ENCODE peak calls at places on chromosomes 16 and 17, in ten cellular contexts. Y is adrenal gland, Q is nephron progenitor cell, D is astrocyte, H is GM10248, A is cardiac muscle cell, O is Calu3, I is thyroid gland, S is heart left ventricle, M is tibial nerve. K is an unnamed sample.

GRCh38 chr17:49106366-49107210 is 26.0 kb upstream of the B4GALNT2 start:
- DNase-seq in H (no peak), I (no peak), O (no peak), A (no peak), D (peak), S (no peak), Y (peak), M (no peak), Q (no peak), K (no peak)

GRCh38 chr16:52756812-52757517 is 210.0 kb upstream of the TOX3 start:
- DNase-seq in Q (no peak), A (no peak), O (no peak), H (no peak), D (no peak), S (no peak), M (no peak), I (no peak), Y (no peak), K (no peak)

GRCh38 chr17:72419866-72420774 is 299.3 kb downstream of the SOX9 start:
- DNase-seq in Y (no peak), D (peak), O (peak), I (peak), S (no peak), A (no peak), H (peak), Q (no peak), M (no peak), K (no peak)

GRCh38 chr16:73020409-73020884 is 27.5 kb downstream of the ZFHX3 start:
- DNase-seq in S (peak), O (peak), M (peak), D (peak), H (no peak), A (no peak), I (peak), Y (peak), Q (no peak), K (peak)

GRCh38 chr17:29905086-29905878 is 24.7 kb downstream of the SSH2 start:
- DNase-seq in H (no peak), D (no peak), Q (no peak), A (no peak), S (no peak), M (no peak), I (no peak), Y (no peak), O (no peak), K (no peak)

GRCh38 chr16:30929167-30929566 is 5.8 kb downstream of the FBXL19 start:
- DNase-seq in D (no peak), A (no peak), I (no peak), Y (no peak), O (no peak), M (no peak), H (no peak), Q (no peak), S (no peak), K (no peak)

GRCh38 chr17:81043725-81044427 is 8.9 kb downstream of the BAIAP2 start:
- DNase-seq in M (no peak), Y (no peak), S (peak), D (peak), H (no peak), I (peak), O (peak), A (no peak), Q (peak), K (no peak)

GRCh38 chr17:49555495-49556018 is 20.1 kb upstream of the NXPH3 start:
- DNase-seq in Q (no peak), M (no peak), O (no peak), I (peak), D (no peak), A (no peak), H (peak), Y (no peak), S (no peak), K (no peak)

GRCh38 chr16:64974381-64974780 is 147.5 kb downstream of the CDH11 start:
- DNase-seq in M (no peak), Y (no peak), S (no peak), H (no peak), I (no peak), D (no peak), A (no peak), Q (no peak), O (no peak), K (no peak)

GRCh38 chr16:68744744-68745280 is 7.7 kb downstream of the CDH1 start:
- DNase-seq in M (no peak), H (no peak), I (peak), A (no peak), Q (no peak), O (peak), S (no peak), Y (no peak), D (peak), K (no peak)

GRCh38 chr16:57531635-57532220 is 4.6 kb downstream of the CCDC102A start:
- DNase-seq in Y (no peak), M (no peak), H (no peak), S (no peak), Q (no peak), O (no peak), I (no peak), D (no peak), A (no peak), K (no peak)

GRCh38 chr17:48818361-48818841 is 1.4 kb upstream of the TTLL6 start:
- DNase-seq in D (no peak), A (no peak), S (no peak), M (no peak), Q (peak), O (no peak), Y (no peak), H (no peak), I (no peak), K (no peak)

GRCh38 chr16:29641561-29641960 is 21.5 kb upstream of the SPN start:
- DNase-seq in M (no peak), O (no peak), Q (no peak), S (no peak), I (no peak), D (no peak), Y (no peak), A (no peak), H (peak), K (no peak)

GRCh38 chr16:46884513-46885293 is 541 bp downstream of the GPT2 start:
- DNase-seq in I (peak), M (no peak), Q (peak), D (no peak), O (no peak), S (peak), H (no peak), Y (peak), A (peak), K (no peak)

GRCh38 chr17:41972571-41973411 is 6.2 kb downstream of the CNP start:
- DNase-seq in O (peak), Y (no peak), S (peak), A (no peak), H (no peak), D (no peak), I (no peak), Q (no peak), M (no peak), K (no peak)

GRCh38 chr17:65609749-65610148 is 48.3 kb upstream of the AXIN2 start:
- DNase-seq in O (no peak), A (no peak), Q (no peak), H (no peak), I (no peak), D (no peak), Y (no peak), M (no peak), S (no peak), K (no peak)

GRCh38 chr17:44174427-44174826 is 3.9 kb downstream of the ASB16 start:
- DNase-seq in H (no peak), Q (no peak), S (no peak), I (no peak), A (no peak), D (no peak), O (no peak), M (no peak), Y (no peak), K (no peak)

GRCh38 chr17:66682293-66682692 is 152.6 kb upstream of the CACNG5 start:
- DNase-seq in O (no peak), H (no peak), A (no peak), I (no peak), Q (no peak), M (no peak), D (no peak), S (no peak), Y (no peak), K (no peak)

GRCh38 chr17:17910060-17910459 is 62.1 kb downstream of the TOM1L2 start:
- DNase-seq in Y (no peak), H (no peak), S (no peak), D (no peak), O (no peak), A (no peak), Q (no peak), I (no peak), M (no peak), K (no peak)

GRCh38 chr17:30379303-30380105 is 777 bp downstream of the CPD start:
- DNase-seq in I (peak), S (peak), Q (peak), A (peak), Y (peak), M (no peak), H (peak), O (peak), D (no peak), K (no peak)

GRCh38 chr16:2026461-2027023 is at the start of gene NHERF2:
- DNase-seq in S (peak), Q (peak), A (peak), H (no peak), M (no peak), I (peak), O (no peak), Y (peak), D (no peak), K (no peak)

GRCh38 chr16:56237451-56237930 is 46.2 kb downstream of the GNAO1 start:
- DNase-seq in Y (no peak), Q (no peak), S (no peak), H (no peak), O (no peak), M (peak), I (no peak), A (no peak), D (no peak), K (peak)

GRCh38 chr17:49696233-49696761 is 11.5 kb downstream of the SLC35B1 start:
- DNase-seq in Y (no peak), H (peak), S (no peak), D (no peak), Q (no peak), O (no peak), A (no peak), I (no peak), M (no peak), K (no peak)

GRCh38 chr16:2027024-2028010 is 615 bp downstream of the NHERF2 start:
- DNase-seq in O (no peak), H (no peak), Y (no peak), S (peak), A (no peak), Q (no peak), M (no peak), I (peak), D (peak), K (no peak)

GRCh38 chr17:64133546-64134215 is 3.7 kb upstream of the ERN1 start:
- DNase-seq in S (no peak), M (no peak), Y (peak), H (peak), A (peak), Q (peak), O (peak), D (no peak), I (peak), K (no peak)

GRCh38 chr17:80760501-80760900 is 215.9 kb downstream of the RPTOR start:
- DNase-seq in A (no peak), Y (no peak), O (peak), M (no peak), D (no peak), I (no peak), S (no peak), Q (no peak), H (no peak), K (no peak)

GRCh38 chr17:8630802-8631553 is 453 bp upstream of the MYH10 start:
- DNase-seq in A (peak), H (peak), S (peak), I (peak), D (peak), O (peak), Q (peak), M (peak), Y (peak), K (peak)
- TF ChIP-seq CTCF in A (no peak), H (peak), S (no peak), I (no peak), D (no peak), O (no peak), Q (no peak), M (peak), Y (no peak), K (no peak)

GRCh38 chr16:66580605-66581209 is 1.4 kb downstream of the CMTM2 start:
- DNase-seq in I (no peak), D (peak), Q (no peak), H (no peak), Y (no peak), S (no peak), M (no peak), O (no peak), A (peak), K (peak)
- TF ChIP-seq CTCF in I (no peak), D (no peak), Q (no peak), H (no peak), Y (no peak), S (no peak), M (no peak), O (no peak), A (no peak), K (peak)

GRCh38 chr17:34958438-34958837 is 2.8 kb downstream of the CCT6B start:
- DNase-seq in I (no peak), D (no peak), M (no peak), H (no peak), Y (no peak), A (no peak), S (no peak), Q (no peak), O (no peak), K (no peak)

DNA sequence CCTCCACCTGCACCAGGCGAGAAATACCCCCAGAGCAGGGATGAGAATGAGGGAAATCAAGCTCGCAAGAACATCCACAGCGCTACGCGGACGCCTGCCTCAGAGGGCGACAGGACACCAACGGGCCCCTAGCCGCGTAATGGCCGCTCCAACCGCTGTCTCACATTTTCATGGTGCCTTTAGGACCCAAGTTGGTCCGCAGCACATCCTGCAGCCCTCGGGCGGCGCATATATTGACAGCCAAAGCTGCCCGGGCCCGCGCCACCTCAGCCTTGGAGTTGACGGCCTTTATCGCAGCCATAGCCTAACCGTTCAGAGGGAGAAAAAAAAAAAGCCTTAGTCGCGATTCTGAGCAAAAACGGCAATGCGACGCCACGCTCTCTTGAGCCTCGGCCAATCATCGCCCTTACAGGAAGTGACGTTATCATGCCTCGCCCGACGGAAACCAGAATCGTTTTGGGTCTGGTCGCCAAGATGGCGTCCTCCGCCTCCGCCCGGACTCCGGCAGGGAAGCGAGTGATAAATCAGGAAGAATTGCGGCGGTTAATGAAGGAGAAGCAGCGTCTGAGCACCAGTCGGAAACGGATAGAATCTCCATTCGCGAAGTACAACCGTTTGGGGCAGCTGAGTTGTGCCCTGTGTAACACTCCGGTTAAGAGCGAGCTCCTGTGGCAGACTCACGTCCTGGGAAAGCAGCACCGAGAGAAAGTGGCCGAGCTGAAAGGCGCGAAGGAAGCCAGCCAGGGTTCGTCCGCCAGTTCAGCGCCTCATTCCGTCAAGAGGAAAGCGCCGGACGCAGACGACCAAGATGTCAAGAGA is at the start of the genes CCT6B and ZNF830:
- DNase-seq in H (peak), A (peak), I (peak), S (peak), Y (peak), Q (peak), D (peak), M (peak), O (peak), K (peak)
- TF ChIP-seq CTCF in H (no peak), A (peak), I (no peak), S (peak), Y (no peak), Q (no peak), D (no peak), M (no peak), O (no peak), K (no peak)

GRCh38 chr17:34307110-34307509 is 12.1 kb upstream of the CCL8 start:
- DNase-seq in M (peak), O (no peak), Y (no peak), I (no peak), S (no peak), A (no peak), H (no peak), Q (no peak), D (no peak), K (peak)
- TF ChIP-seq CTCF in M (no peak), O (no peak), Y (no peak), I (no peak), S (no peak), A (no peak), H (no peak), Q (no peak), D (no peak), K (no peak)

DNA sequence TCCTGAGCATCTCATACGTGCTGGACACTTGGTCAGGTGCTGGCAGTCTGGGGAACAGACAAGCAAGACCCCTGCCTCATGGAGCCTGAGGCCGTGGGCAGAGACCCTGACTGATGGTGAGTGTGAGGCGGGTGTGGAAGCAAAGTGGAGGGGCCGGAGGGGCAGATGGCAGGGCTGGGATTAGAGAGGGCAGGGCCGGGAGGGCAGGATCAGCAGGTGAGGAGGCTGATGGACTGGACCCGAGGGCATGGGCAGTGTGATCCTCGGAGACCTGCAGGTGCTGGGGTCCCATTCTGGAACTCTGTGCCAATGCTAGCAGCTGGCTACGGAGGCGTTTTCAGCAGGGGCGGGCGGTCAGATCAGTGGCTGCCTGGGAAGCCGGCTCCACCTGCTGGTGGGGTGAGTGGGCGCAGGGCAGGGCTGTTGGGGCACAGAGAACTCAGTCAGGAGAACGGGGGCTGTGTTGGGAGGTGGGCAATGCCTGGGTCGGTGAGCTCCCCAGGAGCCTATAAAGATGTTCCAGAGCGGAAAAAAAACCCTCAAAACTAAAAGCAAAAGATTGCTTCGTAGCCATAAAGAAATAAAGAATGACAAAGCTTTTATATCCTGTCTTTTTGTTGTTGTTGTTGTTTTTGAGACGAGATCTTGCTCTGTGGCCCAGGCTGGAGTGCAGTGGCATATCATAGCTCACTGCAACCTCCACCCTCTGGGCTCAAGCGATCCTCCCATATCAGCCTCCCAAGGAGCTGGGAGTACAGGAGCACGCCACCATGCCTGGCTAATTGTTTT is 8.9 kb upstream of the C16orf74 start:
- DNase-seq in M (no peak), D (no peak), O (peak), Y (no peak), I (no peak), A (no peak), Q (no peak), S (peak), H (peak), K (no peak)
- TF ChIP-seq CTCF in M (no peak), D (no peak), O (peak), Y (no peak), I (no peak), A (peak), Q (no peak), S (no peak), H (peak), K (peak)

GRCh38 chr17:56482229-56482628 is 111.3 kb upstream of the NOG start:
- DNase-seq in H (no peak), Y (no peak), D (no peak), O (no peak), M (no peak), A (no peak), I (no peak), S (no peak), Q (no peak), K (no peak)

GRCh38 chr17:56475121-56475520 is 118.4 kb upstream of the NOG start:
- DNase-seq in M (no peak), Y (no peak), S (no peak), H (no peak), I (no peak), D (no peak), A (no peak), Q (no peak), O (no peak), K (no peak)

GRCh38 chr17:56481654-56482053 is 111.8 kb upstream of the NOG start:
- DNase-seq in A (peak), D (no peak), Q (no peak), M (no peak), O (no peak), S (no peak), H (no peak), Y (no peak), I (no peak), K (no peak)

GRCh38 chr17:56478836-56479447 is 114.6 kb upstream of the NOG start:
- DNase-seq in Q (no peak), O (no peak), A (peak), M (peak), Y (no peak), D (peak), S (no peak), I (no peak), H (peak), K (no peak)
- TF ChIP-seq CTCF in Q (peak), O (no peak), A (peak), M (peak), Y (peak), D (peak), S (peak), I (no peak), H (peak), K (peak)

DNA sequence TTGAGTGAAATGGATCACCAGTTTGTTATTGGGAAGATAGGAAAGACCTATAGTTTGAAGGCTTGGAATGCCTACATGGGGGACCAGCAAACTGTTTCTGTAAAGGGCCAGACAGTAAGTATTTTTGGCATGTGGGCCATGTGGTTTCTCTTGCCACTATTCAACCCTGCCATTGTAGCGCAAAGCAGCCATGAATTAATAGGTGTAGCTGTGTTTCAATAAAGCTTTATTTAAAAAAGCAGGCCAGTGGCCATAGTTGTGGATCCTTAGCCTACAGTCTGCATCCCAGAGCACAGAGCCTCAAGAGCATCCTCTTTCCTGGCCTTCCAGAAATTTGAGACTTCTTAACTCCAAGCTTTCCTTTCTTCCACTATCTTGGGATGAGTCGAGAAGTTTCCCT is 29.3 kb downstream of the ABAT start:
- DNase-seq in I (no peak), H (no peak), S (no peak), A (no peak), Y (no peak), O (no peak), Q (no peak), M (no peak), D (no peak), K (no peak)
- TF ChIP-seq CTCF in I (no peak), H (no peak), S (no peak), A (no peak), Y (no peak), O (no peak), Q (no peak), M (no peak), D (no peak), K (no peak)

DNA sequence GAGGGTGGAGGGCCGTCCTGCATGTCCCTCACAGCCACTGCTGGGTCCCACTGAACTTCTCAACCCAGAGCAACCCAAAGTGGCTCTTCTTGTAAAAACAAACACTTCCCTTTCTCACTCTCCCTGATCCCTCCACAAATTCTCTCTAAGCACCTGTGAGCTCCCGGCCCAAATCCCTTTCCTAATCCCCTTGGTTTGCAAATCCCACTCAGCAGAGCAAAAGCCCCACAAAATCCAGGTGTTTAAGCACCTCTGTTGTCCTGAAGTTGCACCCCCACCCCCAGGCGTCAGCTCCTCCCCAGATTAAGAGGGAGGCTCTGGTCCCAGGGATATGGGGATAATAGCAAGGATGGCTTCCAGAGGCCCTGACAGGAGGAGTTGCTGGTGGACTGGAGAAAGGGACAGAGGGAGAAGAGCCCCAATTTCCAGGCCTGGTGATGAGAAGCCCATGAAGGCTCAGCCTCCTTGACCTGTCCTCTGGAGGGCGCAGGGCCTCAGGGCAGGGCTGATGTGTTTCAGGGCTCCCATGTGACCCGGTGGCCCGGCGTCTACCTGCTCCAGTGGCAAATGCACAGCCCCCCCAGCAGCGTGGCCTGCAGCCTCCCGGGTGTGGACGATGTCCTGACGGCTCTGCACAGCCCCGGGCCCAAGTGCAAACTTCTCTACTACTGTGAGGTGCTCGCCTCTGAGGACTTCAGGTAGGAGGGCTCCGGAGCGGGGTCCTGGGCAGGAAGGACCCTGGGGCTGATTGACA is 23.0 kb downstream of the NAGPA start:
- DNase-seq in Q (no peak), A (no peak), H (no peak), M (no peak), S (no peak), Y (no peak), O (no peak), I (no peak), D (no peak), K (no peak)
- TF ChIP-seq CTCF in Q (no peak), A (no peak), H (no peak), M (no peak), S (no peak), Y (no peak), O (no peak), I (no peak), D (no peak), K (no peak)

K was measured in AG09319.